ENCODE peak calls at places on chromosome 11, in ten cellular contexts. X is WTC11, J is epithelial cell of proximal tubule, O is OCI-LY7, Q is retinal pigment epithelial cell, B is ovary, F is AG10803, A is body of pancreas, P is nephron progenitor cell, C is fibroblast of the aortic adventitia. Y is an unnamed sample.

GRCh38 chr11:113681282-113681681 is 24.8 kb downstream of the TMPRSS5 start:
- DNase-seq in X (no peak), J (no peak), O (no peak), Q (no peak), B (no peak), F (no peak), A (no peak), P (no peak), C (no peak), Y (no peak)

GRCh38 chr11:122737951-122738693 is 82.6 kb downstream of the UBASH3B start:
- DNase-seq in X (no peak), J (no peak), O (no peak), Q (no peak), B (no peak), F (peak; percentile 44), A (no peak), P (no peak), C (no peak), Y (no peak)

GRCh38 chr11:73467505-73467904 is 91.3 kb downstream of the RELT start:
- DNase-seq in X (no peak), J (no peak), O (no peak), Q (no peak), B (no peak), F (no peak), A (no peak), P (no peak), C (no peak), Y (no peak)

GRCh38 chr11:63814383-63814736 is 1.1 kb downstream of the SPINDOC start:
- DNase-seq in X (no peak), J (no peak), O (peak; percentile 67), Q (no peak), B (no peak), F (no peak), A (no peak), P (no peak), C (no peak), Y (no peak)

GRCh38 chr11:119367661-119368120 is 13.8 kb downstream of the USP2 start:
- DNase-seq in X (no peak), J (no peak), O (peak; percentile 77), Q (peak; percentile 80), B (no peak), F (no peak), A (no peak), P (no peak), C (no peak), Y (no peak)

GRCh38 chr11:78802058-78802633 is 227.5 kb upstream of the NARS2 start:
- DNase-seq in X (no peak), J (no peak), O (no peak), Q (no peak), B (no peak), F (peak; percentile 63), A (peak; percentile 56), P (no peak), C (peak; percentile 68), Y (no peak)

GRCh38 chr11:36155770-36156485 is 133.3 kb downstream of the COMMD9 start:
- DNase-seq in X (no peak), J (no peak), O (no peak), Q (no peak), B (no peak), F (peak; percentile 37), A (no peak), P (no peak), C (peak; percentile 58), Y (no peak)

GRCh38 chr11:2378527-2379210 is 1.6 kb downstream of the CD81 start:
- DNase-seq in X (no peak), J (no peak), O (no peak), Q (no peak), B (peak; percentile 69), F (peak; percentile 89), A (peak; percentile 44), P (peak; percentile 47), C (peak; percentile 63), Y (no peak)

GRCh38 chr11:121500717-121501116 is 48.0 kb upstream of the SORL1-AS1 start:
- DNase-seq in X (no peak), J (no peak), O (no peak), Q (no peak), B (no peak), F (no peak), A (no peak), P (no peak), C (no peak), Y (no peak)

GRCh38 chr11:93526058-93526633 is 17.0 kb downstream of the SMCO4 start:
- DNase-seq in X (no peak), J (no peak), O (peak; percentile 41), Q (no peak), B (no peak), F (no peak), A (no peak), P (no peak), C (no peak), Y (no peak)

GRCh38 chr11:96114178-96115070 is 190.5 kb upstream of the MTMR2 start:
- DNase-seq in X (no peak), J (no peak), O (no peak), Q (no peak), B (no peak), F (no peak), A (no peak), P (no peak), C (peak; percentile 46), Y (no peak)

DNA sequence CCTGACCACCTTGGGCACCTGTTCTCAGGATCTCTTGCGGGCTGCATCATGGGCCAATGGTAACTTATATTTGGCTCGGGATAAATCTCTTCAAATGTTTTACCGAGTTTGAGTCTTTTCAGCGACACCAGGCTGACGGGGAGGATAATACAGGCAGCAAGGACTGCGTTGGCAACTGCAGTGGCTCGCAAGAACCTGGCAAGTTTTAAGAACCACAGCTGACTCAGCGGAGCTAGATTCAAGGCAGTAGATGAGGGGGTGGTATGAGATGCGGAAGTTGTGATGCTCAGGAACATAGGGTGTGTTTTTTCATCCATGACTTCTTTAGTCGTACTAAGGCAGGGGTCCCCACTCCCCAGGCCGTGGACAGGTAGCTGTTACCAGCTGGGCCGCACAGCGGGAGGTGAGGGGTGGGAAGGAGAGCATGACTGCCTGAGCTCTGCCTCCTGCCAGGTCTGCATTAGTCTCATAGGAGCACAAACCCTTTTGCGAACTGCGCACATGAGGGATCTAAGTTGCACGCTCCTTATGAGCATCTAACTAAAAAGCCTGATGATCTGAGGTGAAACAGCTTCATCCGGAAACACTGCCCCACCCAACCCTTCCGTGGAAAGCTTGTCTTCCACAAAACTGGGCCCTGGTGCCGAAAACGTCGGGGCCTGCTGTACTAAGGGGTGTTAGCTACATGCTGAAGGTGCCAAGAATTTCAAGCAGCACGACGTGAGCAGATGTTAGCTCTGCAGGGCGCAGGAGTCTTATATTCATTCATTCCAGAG is 6.4 kb upstream of the JAM3 start:
- DNase-seq in X (no peak), J (no peak), O (no peak), Q (no peak), B (no peak), F (no peak), A (no peak), P (no peak), C (no peak), Y (no peak)
- TF ChIP-seq CTCF in X (no peak), J (no peak), O (no peak), Q (no peak), B (no peak), F (no peak), A (no peak), P (no peak), C (no peak), Y (no peak)

GRCh38 chr11:44631831-44632230 is 66.4 kb downstream of the CD82 start:
- DNase-seq in X (no peak), J (no peak), O (no peak), Q (no peak), B (peak; percentile 13), F (no peak), A (no peak), P (no peak), C (no peak), Y (no peak)

GRCh38 chr11:44634401-44635281 is 69.2 kb downstream of the CD82 start:
- DNase-seq in X (peak; percentile 80), J (peak; percentile 44), O (peak; percentile 24), Q (peak; percentile 86), B (peak; percentile 87), F (peak; percentile 30), A (peak; percentile 82), P (peak; percentile 86), C (peak; percentile 60), Y (peak; percentile 38)

GRCh38 chr11:44632466-44633123 is 67.1 kb downstream of the CD82 start:
- DNase-seq in X (peak; percentile 63), J (no peak), O (peak; percentile 17), Q (no peak), B (peak; percentile 36), F (no peak), A (peak; percentile 46), P (no peak), C (no peak), Y (peak; percentile 35)

GRCh38 chr11:44630511-44631210 is 65.2 kb downstream of the CD82 start:
- DNase-seq in X (no peak), J (no peak), O (no peak), Q (no peak), B (peak; percentile 14), F (no peak), A (no peak), P (no peak), C (no peak), Y (no peak)

DNA sequence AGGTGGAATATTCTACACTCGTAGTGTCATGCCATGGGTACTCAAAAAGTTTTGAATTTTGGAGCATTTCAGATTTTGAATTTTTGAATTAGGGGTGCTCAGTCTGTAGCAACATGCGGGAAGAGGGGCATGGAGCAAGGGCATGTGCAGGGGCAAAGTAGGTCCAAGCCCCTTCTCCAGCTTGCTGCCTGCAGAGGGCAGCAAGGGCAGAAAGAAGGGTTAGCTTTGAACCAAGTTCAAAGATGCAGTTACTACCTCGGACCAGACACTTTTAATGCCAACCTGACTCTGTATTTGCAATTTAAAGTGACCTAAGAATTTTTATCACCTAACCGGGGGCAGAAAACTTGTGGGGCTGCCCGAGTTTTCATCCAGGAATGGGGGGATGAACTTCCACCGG is 68.2 kb downstream of the CD82 start:
- DNase-seq in X (no peak), J (no peak), O (peak; percentile 11), Q (no peak), B (no peak), F (no peak), A (no peak), P (no peak), C (no peak), Y (no peak)
- TF ChIP-seq CTCF in X (no peak), J (peak; percentile 56), O (peak; percentile 65), Q (peak; percentile 51), B (no peak), F (peak; percentile 42), A (no peak), P (no peak), C (peak; percentile 21), Y (no peak)

GRCh38 chr11:69598147-69598546 is 42.8 kb upstream of the CCND1 start:
- DNase-seq in X (no peak), J (no peak), O (peak; percentile 36), Q (no peak), B (no peak), F (peak; percentile 11), A (no peak), P (no peak), C (no peak), Y (no peak)
- TF ChIP-seq CTCF in X (no peak), J (peak; percentile 29), O (peak; percentile 50), Q (peak; percentile 26), B (no peak), F (peak; percentile 10), A (no peak), P (no peak), C (no peak), Y (no peak)

DNA sequence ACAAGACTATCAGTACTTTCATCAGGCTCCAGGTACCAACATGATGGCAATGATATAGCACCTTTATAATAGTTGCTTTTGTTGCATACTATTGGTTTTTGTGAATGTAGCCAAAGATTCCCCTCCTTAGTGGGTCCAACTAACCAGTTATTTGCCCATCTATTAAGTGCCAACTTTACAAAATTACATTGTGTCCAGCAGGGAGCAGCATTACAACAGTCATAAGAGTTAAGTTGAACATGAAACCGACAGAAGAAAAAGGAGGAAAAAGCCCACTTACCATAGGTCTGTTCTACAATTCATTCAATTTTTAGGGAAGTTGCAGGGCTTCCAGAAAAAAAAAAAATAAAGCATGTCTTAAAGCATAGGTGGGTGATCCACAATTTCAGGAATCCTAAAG is 21.6 kb downstream of the IMMP1L start:
- DNase-seq in X (no peak), J (no peak), O (peak; percentile 26), Q (peak; percentile 15), B (no peak), F (peak; percentile 68), A (peak; percentile 21), P (no peak), C (peak; percentile 83), Y (peak; percentile 4)
- TF ChIP-seq CTCF in X (peak; percentile 33), J (peak; percentile 63), O (peak; percentile 74), Q (peak; percentile 51), B (no peak), F (peak; percentile 64), A (peak; percentile 27), P (peak; percentile 23), C (peak; percentile 55), Y (peak; percentile 54)

Y was measured in neural crest cell.